ENCODE peak calls at places on chromosome 10, in four cellular contexts. D, I, S and T are unnamed samples.

GRCh38 chr10:132916421-132916841 is 25.9 kb downstream of the CFAP46 start:
- DNase-seq in I (no peak), S (no peak), D (no peak), T (peak)

GRCh38 chr10:96390460-96390864 is 31.7 kb upstream of the OPALIN start:
- DNase-seq in S (peak), I (no peak), D (no peak), T (no peak)

GRCh38 chr10:5890519-5890878 is 456 bp downstream of the FBH1 start:
- DNase-seq in D (no peak), S (no peak), I (no peak), T (peak)

GRCh38 chr10:47055386-47056382 is 144.5 kb downstream of the PTPN20 start:
- DNase-seq in I (no peak), D (no peak), S (no peak), T (no peak)

GRCh38 chr10:49395741-49396665 is at the start of gene DRGX:
- DNase-seq in S (no peak), I (no peak), D (no peak), T (no peak)

GRCh38 chr10:7525314-7526016 is 114.6 kb upstream of the SFMBT2 start:
- DNase-seq in S (peak), I (peak), D (peak), T (peak)

GRCh38 chr10:123221418-123221817 is 67.2 kb downstream of the BUB3 start:
- DNase-seq in S (no peak), I (no peak), D (no peak), T (no peak)

GRCh38 chr10:90635111-90635798 is 222.6 kb downstream of the HTR7 start:
- DNase-seq in I (no peak), S (no peak), D (no peak), T (no peak)

GRCh38 chr10:82564353-82565218 is 689.6 kb downstream of the NRG3 start:
- DNase-seq in D (no peak), S (peak), I (no peak), T (no peak)

GRCh38 chr10:692682-693351 is 3.3 kb upstream of the DIP2C start:
- DNase-seq in D (no peak), I (no peak), S (no peak), T (no peak)

GRCh38 chr10:72274730-72275350 is 1.1 kb downstream of the DDIT4 start:
- DNase-seq in S (no peak), D (peak), I (peak), T (no peak)